ENCODE peak calls at places on chromosomes 6 and 20, in five cellular contexts. B is stimulated activated naive B cell treated with anti-CD40 and anti-IgM and Interleukin-4, amounts not matched to agents 10 μg/mL and 1 μg/mL and 100 μg/mL, for 72 hours; L is kidney glomerular epithelial cell; I is H9; C is ascending aorta. S is an unnamed sample.

GRCh38 chr6:84066536-84066935 is 33.0 kb downstream of the MRAP2 start:
- DNase-seq in C (no peak), I (no peak), L (no peak), B (no peak), S (no peak)

GRCh38 chr20:47113362-47114118 is 218.9 kb downstream of the EYA2 start:
- DNase-seq in L (peak), C (no peak), B (no peak), I (no peak), S (peak)

GRCh38 chr6:33700391-33701050 is 11.0 kb downstream of the UQCC2 start:
- DNase-seq in B (peak), I (peak), L (peak), C (peak), S (peak)

GRCh38 chr20:61643631-61644386 is 391.7 kb downstream of the CDH4 start:
- DNase-seq in I (no peak), B (no peak), L (no peak), C (no peak), S (no peak)

GRCh38 chr20:11844691-11845090 is 73.0 kb upstream of the BTBD3 start:
- DNase-seq in L (no peak), I (no peak), B (no peak), C (no peak), S (no peak)

GRCh38 chr6:134851548-134851947 is 98.4 kb downstream of the ALDH8A1 start:
- DNase-seq in B (no peak), I (no peak), C (no peak), L (no peak), S (no peak)

GRCh38 chr6:112018619-112019416 is 35.1 kb upstream of the CCN6 start:
- DNase-seq in L (no peak), B (no peak), C (peak), I (no peak), S (peak)

GRCh38 chr6:77561768-77562314 is 91.0 kb upstream of the MEI4 start:
- DNase-seq in C (no peak), L (no peak), I (no peak), B (no peak), S (peak)

GRCh38 chr6:141675957-141676356 is 456.8 kb upstream of the GJE1 start:
- DNase-seq in L (peak), B (no peak), C (no peak), I (no peak), S (no peak)

GRCh38 chr6:164700497-164700896 is 608.9 kb downstream of the C6orf118 start:
- DNase-seq in L (no peak), I (no peak), B (no peak), C (no peak), S (no peak)

GRCh38 chr20:37270586-37271420 is 9.2 kb upstream of the GHRH start:
- DNase-seq in I (no peak), L (no peak), C (no peak), B (peak), S (no peak)

GRCh38 chr6:84512396-84512795 is 252.0 kb downstream of the TBX18 start:
- DNase-seq in L (no peak), I (no peak), B (no peak), C (no peak), S (no peak)

GRCh38 chr6:159467473-159468041 is 225.5 kb downstream of the SOD2 start:
- DNase-seq in B (peak), L (no peak), C (no peak), I (no peak), S (no peak)

GRCh38 chr6:147506704-147507114 is 1.8 kb upstream of the SAMD5 start:
- DNase-seq in C (peak), I (peak), B (no peak), L (peak), S (peak)

GRCh38 chr20:58192567-58192966 is 35.9 kb downstream of the ANKRD60 start:
- DNase-seq in I (peak), B (no peak), C (no peak), L (no peak), S (peak)

GRCh38 chr6:129317931-129318820 is 391.8 kb downstream of the ARHGAP18 start:
- DNase-seq in L (peak), I (peak), C (no peak), B (no peak), S (peak)

GRCh38 chr6:13873288-13874190 is 51.2 kb upstream of the RNF182 start:
- DNase-seq in B (peak), I (peak), C (peak), L (peak), S (peak)

GRCh38 chr20:10194166-10194565 is 24.5 kb upstream of the SNAP25 start:
- DNase-seq in L (no peak), I (no peak), C (no peak), B (no peak), S (no peak)

GRCh38 chr6:145015739-145016558 is 719.4 kb downstream of the EPM2A start:
- DNase-seq in L (peak), B (no peak), I (no peak), C (no peak), S (peak)

GRCh38 chr6:29627762-29628418 is 5.1 kb downstream of the GABBR1 start:
- DNase-seq in C (peak), I (peak), L (peak), B (peak), S (peak)

GRCh38 chr6:14806101-14806500 is 439.8 kb upstream of the JARID2 start:
- DNase-seq in L (no peak), B (no peak), C (no peak), I (no peak), S (no peak)

GRCh38 chr6:53837875-53838806 is 43.3 kb downstream of the LRRC1 start:
- DNase-seq in C (no peak), L (no peak), B (no peak), I (no peak), S (no peak)

GRCh38 chr6:1839315-1839714 is 229.6 kb downstream of the FOXC1 start:
- DNase-seq in L (no peak), I (no peak), B (no peak), C (no peak), S (no peak)

GRCh38 chr6:144152334-144152900 is 2.1 kb downstream of the STX11 start:
- DNase-seq in L (no peak), B (no peak), C (no peak), I (no peak), S (no peak)

GRCh38 chr6:159004592-159004991 is 4.6 kb upstream of the RSPH3 start:
- DNase-seq in I (no peak), B (no peak), C (no peak), L (no peak), S (no peak)

GRCh38 chr20:49545572-49545971 is 22.4 kb downstream of the PTGIS start:
- DNase-seq in C (no peak), L (no peak), I (no peak), B (no peak), S (peak)

GRCh38 chr6:25921525-25922203 is 8.8 kb downstream of the SLC17A2 start:
- DNase-seq in B (no peak), C (no peak), I (no peak), L (no peak), S (no peak)